ENCODE peak calls at places on chromosomes 11 and 22, in four cellular contexts. G is Panc1, V is IMR-90, J is fibroblast of lung. O is an unnamed sample. For H3K36me3, the result is how much of the 10 kb centered on the place peaks cover.

GRCh38 chr11:2587132-2587930 is 112.5 kb downstream of the KCNQ1OT1 start:
- DNase-seq in V (no peak), J (no peak), G (no peak), O (no peak)

GRCh38 chr22:48054596-48054995 is 1292.1 kb downstream of the TBC1D22A start:
- DNase-seq in G (no peak), J (no peak), V (no peak), O (no peak)

GRCh38 chr11:126336065-126336464 is 19.4 kb upstream of the ST3GAL4 start:
- DNase-seq in J (no peak), G (no peak), V (no peak), O (no peak)

GRCh38 chr11:45144126-45145082 is 2.0 kb upstream of the PRDM11 start:
- DNase-seq in G (no peak), V (no peak), J (no peak), O (no peak)

GRCh38 chr11:61062181-61062955 is 39.9 kb upstream of the CD5 start:
- DNase-seq in G (no peak), V (no peak), J (no peak), O (no peak)

GRCh38 chr11:9516113-9516512 is 55.3 kb downstream of the ZNF143 start:
- DNase-seq in G (no peak), V (no peak), J (no peak), O (no peak)

GRCh38 chr11:58927393-58928081 is 11.8 kb upstream of the GLYATL1 start:
- DNase-seq in V (peak), G (no peak), J (peak), O (peak)

GRCh38 chr11:58573451-58574104 is 2.1 kb downstream of the LPXN start:
- DNase-seq in J (peak), V (peak), G (peak), O (no peak)

GRCh38 chr11:10680956-10681487 is 12.5 kb downstream of the IRAG1 start:
- DNase-seq in G (no peak), J (no peak), V (peak), O (no peak)

GRCh38 chr11:40293655-40294342 is 1165.7 kb downstream of the LRRC4C start:
- DNase-seq in V (peak), J (peak), G (peak), O (peak)

GRCh38 chr11:17002543-17002942 is 11.7 kb downstream of the PLEKHA7 start:
- DNase-seq in J (no peak), G (no peak), V (no peak), O (no peak)

DNA sequence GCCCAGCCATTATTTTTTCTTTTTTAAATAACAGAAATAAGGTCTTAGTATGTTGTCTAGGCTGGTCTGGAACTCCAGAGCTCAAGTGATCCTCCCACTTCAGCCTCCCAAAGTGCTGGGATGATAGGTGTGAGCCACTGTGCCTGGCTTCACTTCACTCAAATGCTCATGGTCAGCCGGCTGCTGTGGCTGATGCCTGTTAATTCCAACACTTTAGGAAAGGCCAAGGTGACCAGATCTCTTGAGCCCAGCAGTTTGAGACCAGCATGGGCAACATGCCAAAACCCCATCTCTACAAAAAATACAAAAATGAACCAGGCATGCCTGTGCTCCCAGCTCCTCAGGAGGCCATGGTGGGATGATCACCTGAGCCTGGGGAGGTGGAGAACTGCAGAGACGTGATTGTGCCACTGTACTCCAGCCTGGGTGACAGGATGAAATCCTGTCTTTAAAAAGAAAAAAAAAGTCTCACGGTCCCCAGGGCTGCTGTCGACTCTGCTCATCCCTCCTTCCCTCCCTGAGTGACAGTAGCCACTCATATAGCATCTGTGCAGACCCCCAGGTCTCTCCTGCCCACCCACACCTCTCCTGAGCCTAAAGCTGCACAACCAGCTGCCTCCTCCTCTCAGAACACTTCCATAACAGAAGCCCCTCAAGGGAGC is 3.6 kb downstream of the YDJC start:
- DNase-seq in G (no peak), J (no peak), V (no peak), O (no peak)
- H3K36me3 ChIP-seq in G (under half), J (under half), V (under half), O (under half)

GRCh38 chr11:120482149-120482548 is 29.4 kb upstream of the GRIK4 start:
- DNase-seq in G (no peak), V (peak), J (no peak), O (peak)
- H3K36me3 ChIP-seq in G (under half), V (half or more), J (under half), O (half or more)

GRCh38 chr11:65584723-65585171 is 8.9 kb downstream of the EHBP1L1 start:
- DNase-seq in J (no peak), V (no peak), G (no peak), O (no peak)

GRCh38 chr11:65586676-65587075 is 8.9 kb downstream of the KCNK7 start:
- DNase-seq in J (peak), V (no peak), G (no peak), O (no peak)

GRCh38 chr11:65584102-65584501 is 8.2 kb downstream of the EHBP1L1 start:
- DNase-seq in J (no peak), G (no peak), V (no peak), O (no peak)

GRCh38 chr11:65585396-65586246 is 9.8 kb downstream of the EHBP1L1 start:
- DNase-seq in V (no peak), J (no peak), G (no peak), O (peak)

DNA sequence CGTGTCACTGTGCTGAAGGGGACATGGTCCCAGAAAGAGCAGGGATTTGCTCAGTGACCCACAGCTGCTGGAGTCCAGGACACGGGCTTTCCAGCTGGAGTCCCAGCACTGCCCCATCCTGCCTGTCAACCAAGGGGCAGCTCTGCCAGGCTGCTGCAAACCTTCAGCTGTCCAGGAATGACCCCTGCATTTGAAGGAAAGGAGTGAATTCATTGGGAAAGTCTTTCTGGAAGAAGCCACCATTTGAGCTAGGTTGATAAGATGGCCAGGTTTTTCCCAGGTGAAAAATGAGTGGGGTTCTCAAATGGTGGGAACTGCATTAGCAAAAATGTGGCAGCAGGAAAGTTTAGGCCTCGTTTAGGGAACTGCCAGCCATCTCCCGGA is 9.4 kb downstream of the KCNK7 start:
- DNase-seq in J (no peak), V (no peak), G (no peak), O (no peak)
- H3K36me3 ChIP-seq in J (under half), V (under half), G (under half), O (under half)

GRCh38 chr22:44783091-44783490 is 30.7 kb downstream of the ARHGAP8 start:
- DNase-seq in V (no peak), J (no peak), G (no peak), O (no peak)

GRCh38 chr22:44786610-44787009 is 34.2 kb downstream of the ARHGAP8 start:
- DNase-seq in V (no peak), J (no peak), G (no peak), O (no peak)

GRCh38 chr22:44783581-44783980 is 31.2 kb downstream of the ARHGAP8 start:
- DNase-seq in V (no peak), G (no peak), J (no peak), O (no peak)

GRCh38 chr22:44787832-44788231 is 35.5 kb downstream of the ARHGAP8 start:
- DNase-seq in J (no peak), G (no peak), V (no peak), O (no peak)

GRCh38 chr22:44786136-44786535 is 33.8 kb downstream of the ARHGAP8 start:
- DNase-seq in J (no peak), G (no peak), V (no peak), O (no peak)
- H3K36me3 ChIP-seq in J (under half), G (under half), V (under half), O (under half)

GRCh38 chr11:134678152-134678551 is 266.1 kb upstream of the B3GAT1 start:
- DNase-seq in V (no peak), J (no peak), G (no peak), O (no peak)

GRCh38 chr11:134676516-134677287 is 264.7 kb upstream of the B3GAT1 start:
- DNase-seq in J (no peak), G (no peak), V (no peak), O (no peak)

GRCh38 chr11:134678744-134679143 is 266.7 kb upstream of the B3GAT1 start:
- DNase-seq in J (no peak), G (no peak), V (no peak), O (no peak)

GRCh38 chr11:134675983-134676382 is 263.9 kb upstream of the B3GAT1 start:
- DNase-seq in G (no peak), V (no peak), J (no peak), O (no peak)

GRCh38 chr11:134677338-134677948 is 265.4 kb upstream of the B3GAT1 start:
- DNase-seq in V (no peak), J (no peak), G (no peak), O (no peak)
- H3K36me3 ChIP-seq in V (under half), J (under half), G (under half), O (under half)

GRCh38 chr22:49792107-49792506 is 35.6 kb downstream of the BRD1 start:
- DNase-seq in J (no peak), V (no peak), G (no peak), O (no peak)
- H3K36me3 ChIP-seq in J (under half), V (half or more), G (under half), O (half or more)

GRCh38 chr22:26619510-26619909 is 1.7 kb upstream of the CRYBB1 start:
- DNase-seq in V (no peak), J (no peak), G (no peak), O (no peak)
- H3K36me3 ChIP-seq in V (under half), J (under half), G (under half), O (under half)

DNA sequence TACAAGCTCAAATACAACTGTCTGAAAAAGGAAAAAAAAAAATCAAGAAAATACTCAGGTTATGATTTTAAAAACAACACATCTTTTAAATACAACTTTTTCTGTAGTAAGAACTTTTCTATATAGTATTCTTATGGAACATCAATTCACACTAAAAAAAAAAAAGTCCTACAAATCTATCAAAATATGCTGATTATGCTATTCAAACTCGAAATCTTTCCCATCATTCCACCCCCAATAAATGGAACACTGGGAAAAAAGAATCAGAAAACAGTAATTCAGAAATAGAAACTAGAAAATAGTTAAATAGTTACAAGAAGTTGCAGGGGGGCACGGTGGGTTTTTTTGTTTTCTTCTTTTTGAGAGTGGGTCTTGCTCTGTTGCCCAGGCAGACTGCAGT is 77.4 kb downstream of the PICALM start:
- DNase-seq in G (no peak), V (no peak), J (no peak), O (no peak)
- H3K36me3 ChIP-seq in G (under half), V (under half), J (under half), O (under half)

GRCh38 chr22:41641854-41642253 is 20.8 kb downstream of the XRCC6 start:
- DNase-seq in V (no peak), J (no peak), G (no peak), O (no peak)

GRCh38 chr22:41636467-41636866 is 15.4 kb downstream of the XRCC6 start:
- DNase-seq in J (peak), V (peak), G (no peak), O (no peak)

GRCh38 chr22:41638748-41639147 is 17.7 kb downstream of the XRCC6 start:
- DNase-seq in V (no peak), G (no peak), J (no peak), O (no peak)

GRCh38 chr22:41642711-41643110 is 21.6 kb downstream of the XRCC6 start:
- DNase-seq in J (no peak), G (no peak), V (peak), O (no peak)

DNA sequence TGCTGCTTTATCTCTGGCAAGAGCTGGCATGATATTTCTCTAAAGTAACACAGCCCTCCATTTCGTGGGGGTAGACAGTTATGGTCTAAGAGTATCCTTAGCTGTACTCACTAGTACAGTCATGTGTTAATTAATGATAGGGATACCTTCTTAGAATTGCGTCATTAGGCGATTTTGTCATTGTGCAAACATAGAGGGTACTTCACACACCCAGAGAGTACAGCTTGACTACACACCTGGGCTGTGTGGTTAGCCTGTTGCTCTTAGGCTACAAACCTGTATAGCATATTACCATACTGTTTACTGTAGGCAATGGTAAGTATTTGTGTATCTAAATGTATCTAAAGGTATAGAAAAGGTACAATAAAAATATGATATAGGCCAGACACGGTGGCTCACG is 17.0 kb downstream of the XRCC6 start:
- DNase-seq in J (no peak), G (no peak), V (no peak), O (no peak)
- H3K36me3 ChIP-seq in J (under half), G (under half), V (half or more), O (half or more)

GRCh38 chr11:76102772-76103171 is 103.5 kb downstream of the WNT11 start:
- DNase-seq in J (no peak), G (no peak), V (peak), O (peak)
- H3K36me3 ChIP-seq in J (under half), G (under half), V (under half), O (under half)